ENCODE peak calls at places on chromosomes 3 and 15, in eight cellular contexts. One of them, this sample, is unnamed.

GRCh38 chr15:72382146-72382545 is 6.3 kb upstream of the HEXA start:
- DNase-seq in activated CD8-positive, alpha-beta memory T cell treated with anti-CD3 and anti-CD28 coated beads for 24 hours: no peak
- DNase-seq in amniotic stem cell: no peak
- DNase-seq in left lobe of liver: no peak
- DNase-seq in retina: no peak
- DNase-seq in spleen: no peak
- DNase-seq in HTR-8/SVneo: no peak
- DNase-seq in activated CD4-positive, alpha-beta T cell treated with anti-CD3 and anti-CD28 coated beads for 48 hours: no peak
- DNase-seq in this sample: no peak

GRCh38 chr3:40848411-40848810 is 323.7 kb downstream of the ZNF621 start:
- DNase-seq in activated CD8-positive, alpha-beta memory T cell treated with anti-CD3 and anti-CD28 coated beads for 24 hours: no peak
- DNase-seq in amniotic stem cell: no peak
- DNase-seq in left lobe of liver: no peak
- DNase-seq in retina: no peak
- DNase-seq in spleen: no peak
- DNase-seq in HTR-8/SVneo: no peak
- DNase-seq in activated CD4-positive, alpha-beta T cell treated with anti-CD3 and anti-CD28 coated beads for 48 hours: no peak
- DNase-seq in this sample: no peak

GRCh38 chr3:157247391-157247790 is 87.4 kb upstream of the CCNL1 start:
- DNase-seq in activated CD8-positive, alpha-beta memory T cell treated with anti-CD3 and anti-CD28 coated beads for 24 hours: no peak
- DNase-seq in amniotic stem cell: no peak
- DNase-seq in left lobe of liver: no peak
- DNase-seq in retina: no peak
- DNase-seq in spleen: no peak
- DNase-seq in HTR-8/SVneo: no peak
- DNase-seq in activated CD4-positive, alpha-beta T cell treated with anti-CD3 and anti-CD28 coated beads for 48 hours: no peak
- DNase-seq in this sample: no peak

GRCh38 chr3:151379083-151379734 is 5.3 kb downstream of the P2RY12 start:
- DNase-seq in activated CD8-positive, alpha-beta memory T cell treated with anti-CD3 and anti-CD28 coated beads for 24 hours: no peak
- DNase-seq in amniotic stem cell: no peak
- DNase-seq in left lobe of liver: no peak
- DNase-seq in retina: no peak
- DNase-seq in spleen: no peak
- DNase-seq in HTR-8/SVneo: peak
- DNase-seq in activated CD4-positive, alpha-beta T cell treated with anti-CD3 and anti-CD28 coated beads for 48 hours: peak
- DNase-seq in this sample: no peak

GRCh38 chr15:75203017-75203907 is 1.6 kb downstream of the C15orf39 start:
- DNase-seq in activated CD8-positive, alpha-beta memory T cell treated with anti-CD3 and anti-CD28 coated beads for 24 hours: peak
- DNase-seq in amniotic stem cell: no peak
- DNase-seq in left lobe of liver: no peak
- DNase-seq in retina: no peak
- DNase-seq in spleen: no peak
- DNase-seq in HTR-8/SVneo: no peak
- DNase-seq in activated CD4-positive, alpha-beta T cell treated with anti-CD3 and anti-CD28 coated beads for 48 hours: no peak
- DNase-seq in this sample: no peak

GRCh38 chr3:56183529-56183928 is 284.7 kb downstream of the ERC2 start:
- DNase-seq in activated CD8-positive, alpha-beta memory T cell treated with anti-CD3 and anti-CD28 coated beads for 24 hours: no peak
- DNase-seq in amniotic stem cell: no peak
- DNase-seq in left lobe of liver: no peak
- DNase-seq in retina: no peak
- DNase-seq in spleen: no peak
- DNase-seq in HTR-8/SVneo: no peak
- DNase-seq in activated CD4-positive, alpha-beta T cell treated with anti-CD3 and anti-CD28 coated beads for 48 hours: no peak
- DNase-seq in this sample: no peak

GRCh38 chr3:194084284-194084683 is 51.7 kb upstream of the HES1 start:
- DNase-seq in activated CD8-positive, alpha-beta memory T cell treated with anti-CD3 and anti-CD28 coated beads for 24 hours: peak
- DNase-seq in amniotic stem cell: no peak
- DNase-seq in left lobe of liver: no peak
- DNase-seq in retina: no peak
- DNase-seq in spleen: no peak
- DNase-seq in HTR-8/SVneo: no peak
- DNase-seq in activated CD4-positive, alpha-beta T cell treated with anti-CD3 and anti-CD28 coated beads for 48 hours: peak
- DNase-seq in this sample: no peak

GRCh38 chr15:88255496-88256171 is 905 bp downstream of the NTRK3 start:
- DNase-seq in activated CD8-positive, alpha-beta memory T cell treated with anti-CD3 and anti-CD28 coated beads for 24 hours: no peak
- DNase-seq in amniotic stem cell: peak
- DNase-seq in left lobe of liver: no peak
- DNase-seq in retina: peak
- DNase-seq in spleen: no peak
- DNase-seq in HTR-8/SVneo: peak
- DNase-seq in activated CD4-positive, alpha-beta T cell treated with anti-CD3 and anti-CD28 coated beads for 48 hours: no peak
- DNase-seq in this sample: peak

GRCh38 chr3:36591959-36592358 is 172.4 kb downstream of the DCLK3 start:
- DNase-seq in activated CD8-positive, alpha-beta memory T cell treated with anti-CD3 and anti-CD28 coated beads for 24 hours: no peak
- DNase-seq in amniotic stem cell: no peak
- DNase-seq in left lobe of liver: no peak
- DNase-seq in retina: no peak
- DNase-seq in spleen: no peak
- DNase-seq in HTR-8/SVneo: no peak
- DNase-seq in activated CD4-positive, alpha-beta T cell treated with anti-CD3 and anti-CD28 coated beads for 48 hours: no peak
- DNase-seq in this sample: no peak

GRCh38 chr3:131072845-131073244 is 46.2 kb downstream of the NEK11 start:
- DNase-seq in activated CD8-positive, alpha-beta memory T cell treated with anti-CD3 and anti-CD28 coated beads for 24 hours: no peak
- DNase-seq in amniotic stem cell: no peak
- DNase-seq in left lobe of liver: no peak
- DNase-seq in retina: no peak
- DNase-seq in spleen: no peak
- DNase-seq in HTR-8/SVneo: no peak
- DNase-seq in activated CD4-positive, alpha-beta T cell treated with anti-CD3 and anti-CD28 coated beads for 48 hours: no peak
- DNase-seq in this sample: no peak

GRCh38 chr3:48633743-48634142 is 1.5 kb downstream of the SLC26A6 start:
- DNase-seq in activated CD8-positive, alpha-beta memory T cell treated with anti-CD3 and anti-CD28 coated beads for 24 hours: no peak
- DNase-seq in amniotic stem cell: no peak
- DNase-seq in left lobe of liver: no peak
- DNase-seq in retina: no peak
- DNase-seq in spleen: no peak
- DNase-seq in HTR-8/SVneo: no peak
- DNase-seq in activated CD4-positive, alpha-beta T cell treated with anti-CD3 and anti-CD28 coated beads for 48 hours: no peak
- DNase-seq in this sample: no peak

GRCh38 chr3:121748638-121749275 is 784 bp downstream of the GOLGB1 start:
- DNase-seq in activated CD8-positive, alpha-beta memory T cell treated with anti-CD3 and anti-CD28 coated beads for 24 hours: no peak
- DNase-seq in amniotic stem cell: no peak
- DNase-seq in left lobe of liver: peak
- DNase-seq in retina: no peak
- DNase-seq in spleen: no peak
- DNase-seq in HTR-8/SVneo: no peak
- DNase-seq in activated CD4-positive, alpha-beta T cell treated with anti-CD3 and anti-CD28 coated beads for 48 hours: no peak
- DNase-seq in this sample: no peak

GRCh38 chr15:87527416-87527815 is 729.1 kb downstream of the NTRK3 start:
- DNase-seq in activated CD8-positive, alpha-beta memory T cell treated with anti-CD3 and anti-CD28 coated beads for 24 hours: no peak
- DNase-seq in amniotic stem cell: no peak
- DNase-seq in left lobe of liver: no peak
- DNase-seq in retina: no peak
- DNase-seq in spleen: no peak
- DNase-seq in HTR-8/SVneo: peak
- DNase-seq in activated CD4-positive, alpha-beta T cell treated with anti-CD3 and anti-CD28 coated beads for 48 hours: no peak
- DNase-seq in this sample: no peak

GRCh38 chr15:53869044-53869805 is 109.0 kb upstream of the UNC13C start:
- DNase-seq in activated CD8-positive, alpha-beta memory T cell treated with anti-CD3 and anti-CD28 coated beads for 24 hours: no peak
- DNase-seq in amniotic stem cell: no peak
- DNase-seq in left lobe of liver: no peak
- DNase-seq in retina: no peak
- DNase-seq in spleen: no peak
- DNase-seq in HTR-8/SVneo: no peak
- DNase-seq in activated CD4-positive, alpha-beta T cell treated with anti-CD3 and anti-CD28 coated beads for 48 hours: no peak
- DNase-seq in this sample: no peak

GRCh38 chr3:8629151-8630021 is 15.2 kb downstream of the SSUH2 start:
- DNase-seq in activated CD8-positive, alpha-beta memory T cell treated with anti-CD3 and anti-CD28 coated beads for 24 hours: no peak
- DNase-seq in amniotic stem cell: peak
- DNase-seq in left lobe of liver: no peak
- DNase-seq in retina: no peak
- DNase-seq in spleen: no peak
- DNase-seq in HTR-8/SVneo: peak
- DNase-seq in activated CD4-positive, alpha-beta T cell treated with anti-CD3 and anti-CD28 coated beads for 48 hours: peak
- DNase-seq in this sample: peak

GRCh38 chr3:15305366-15305844 is 27.0 kb downstream of the SH3BP5 start:
- DNase-seq in activated CD8-positive, alpha-beta memory T cell treated with anti-CD3 and anti-CD28 coated beads for 24 hours: no peak
- DNase-seq in amniotic stem cell: no peak
- DNase-seq in left lobe of liver: no peak
- DNase-seq in retina: no peak
- DNase-seq in spleen: no peak
- DNase-seq in HTR-8/SVneo: no peak
- DNase-seq in activated CD4-positive, alpha-beta T cell treated with anti-CD3 and anti-CD28 coated beads for 48 hours: no peak
- DNase-seq in this sample: no peak

GRCh38 chr3:50165388-50166308 is 10.5 kb downstream of the SEMA3F start:
- DNase-seq in activated CD8-positive, alpha-beta memory T cell treated with anti-CD3 and anti-CD28 coated beads for 24 hours: no peak
- DNase-seq in amniotic stem cell: no peak
- DNase-seq in left lobe of liver: peak
- DNase-seq in retina: peak
- DNase-seq in spleen: no peak
- DNase-seq in HTR-8/SVneo: no peak
- DNase-seq in activated CD4-positive, alpha-beta T cell treated with anti-CD3 and anti-CD28 coated beads for 48 hours: no peak
- DNase-seq in this sample: no peak

GRCh38 chr15:74141591-74141990 is 11.2 kb downstream of the ISLR2 start:
- DNase-seq in activated CD8-positive, alpha-beta memory T cell treated with anti-CD3 and anti-CD28 coated beads for 24 hours: no peak
- DNase-seq in amniotic stem cell: no peak
- DNase-seq in left lobe of liver: no peak
- DNase-seq in retina: no peak
- DNase-seq in spleen: no peak
- DNase-seq in HTR-8/SVneo: no peak
- DNase-seq in activated CD4-positive, alpha-beta T cell treated with anti-CD3 and anti-CD28 coated beads for 48 hours: no peak
- DNase-seq in this sample: no peak

GRCh38 chr3:14460342-14461005 is 58.1 kb downstream of the SLC6A6 start:
- DNase-seq in activated CD8-positive, alpha-beta memory T cell treated with anti-CD3 and anti-CD28 coated beads for 24 hours: no peak
- DNase-seq in amniotic stem cell: no peak
- DNase-seq in left lobe of liver: no peak
- DNase-seq in retina: no peak
- DNase-seq in spleen: no peak
- DNase-seq in HTR-8/SVneo: no peak
- DNase-seq in activated CD4-positive, alpha-beta T cell treated with anti-CD3 and anti-CD28 coated beads for 48 hours: no peak
- DNase-seq in this sample: no peak

GRCh38 chr3:151837057-151837456 is 23.1 kb downstream of the AADAC start:
- DNase-seq in activated CD8-positive, alpha-beta memory T cell treated with anti-CD3 and anti-CD28 coated beads for 24 hours: no peak
- DNase-seq in amniotic stem cell: peak
- DNase-seq in left lobe of liver: no peak
- DNase-seq in retina: peak
- DNase-seq in spleen: no peak
- DNase-seq in HTR-8/SVneo: peak
- DNase-seq in activated CD4-positive, alpha-beta T cell treated with anti-CD3 and anti-CD28 coated beads for 48 hours: no peak
- DNase-seq in this sample: no peak

GRCh38 chr3:77096966-77097890 is 57.3 kb downstream of the ROBO2 start:
- DNase-seq in activated CD8-positive, alpha-beta memory T cell treated with anti-CD3 and anti-CD28 coated beads for 24 hours: no peak
- DNase-seq in amniotic stem cell: no peak
- DNase-seq in left lobe of liver: no peak
- DNase-seq in retina: no peak
- DNase-seq in spleen: no peak
- DNase-seq in HTR-8/SVneo: no peak
- DNase-seq in activated CD4-positive, alpha-beta T cell treated with anti-CD3 and anti-CD28 coated beads for 48 hours: no peak
- DNase-seq in this sample: no peak

GRCh38 chr3:181358555-181358954 is 353.2 kb upstream of the SOX2 start:
- DNase-seq in activated CD8-positive, alpha-beta memory T cell treated with anti-CD3 and anti-CD28 coated beads for 24 hours: no peak
- DNase-seq in amniotic stem cell: no peak
- DNase-seq in left lobe of liver: no peak
- DNase-seq in retina: no peak
- DNase-seq in spleen: no peak
- DNase-seq in HTR-8/SVneo: no peak
- DNase-seq in activated CD4-positive, alpha-beta T cell treated with anti-CD3 and anti-CD28 coated beads for 48 hours: no peak
- DNase-seq in this sample: no peak

GRCh38 chr3:195212033-195212748 is 58.8 kb downstream of the XXYLT1 start:
- DNase-seq in activated CD8-positive, alpha-beta memory T cell treated with anti-CD3 and anti-CD28 coated beads for 24 hours: no peak
- DNase-seq in amniotic stem cell: no peak
- DNase-seq in left lobe of liver: no peak
- DNase-seq in retina: no peak
- DNase-seq in spleen: no peak
- DNase-seq in HTR-8/SVneo: no peak
- DNase-seq in activated CD4-positive, alpha-beta T cell treated with anti-CD3 and anti-CD28 coated beads for 48 hours: no peak
- DNase-seq in this sample: peak

GRCh38 chr15:41607033-41607432 is 48.0 kb downstream of the TYRO3 start:
- DNase-seq in activated CD8-positive, alpha-beta memory T cell treated with anti-CD3 and anti-CD28 coated beads for 24 hours: no peak
- DNase-seq in amniotic stem cell: peak
- DNase-seq in left lobe of liver: no peak
- DNase-seq in retina: no peak
- DNase-seq in spleen: no peak
- DNase-seq in HTR-8/SVneo: peak
- DNase-seq in activated CD4-positive, alpha-beta T cell treated with anti-CD3 and anti-CD28 coated beads for 48 hours: no peak
- DNase-seq in this sample: no peak

GRCh38 chr15:67013696-67014095 is 51.7 kb upstream of the SMAD3 start:
- DNase-seq in activated CD8-positive, alpha-beta memory T cell treated with anti-CD3 and anti-CD28 coated beads for 24 hours: no peak
- DNase-seq in amniotic stem cell: no peak
- DNase-seq in left lobe of liver: no peak
- DNase-seq in retina: no peak
- DNase-seq in spleen: no peak
- DNase-seq in HTR-8/SVneo: peak
- DNase-seq in activated CD4-positive, alpha-beta T cell treated with anti-CD3 and anti-CD28 coated beads for 48 hours: no peak
- DNase-seq in this sample: no peak

GRCh38 chr15:37980010-37980409 is 45.6 kb downstream of the TMCO5A start:
- DNase-seq in activated CD8-positive, alpha-beta memory T cell treated with anti-CD3 and anti-CD28 coated beads for 24 hours: no peak
- DNase-seq in amniotic stem cell: no peak
- DNase-seq in left lobe of liver: no peak
- DNase-seq in retina: no peak
- DNase-seq in spleen: no peak
- DNase-seq in HTR-8/SVneo: no peak
- DNase-seq in activated CD4-positive, alpha-beta T cell treated with anti-CD3 and anti-CD28 coated beads for 48 hours: no peak
- DNase-seq in this sample: no peak

GRCh38 chr3:52225452-52226228 is at the start of gene TLR9:
- DNase-seq in activated CD8-positive, alpha-beta memory T cell treated with anti-CD3 and anti-CD28 coated beads for 24 hours: peak
- DNase-seq in amniotic stem cell: no peak
- DNase-seq in left lobe of liver: no peak
- DNase-seq in retina: no peak
- DNase-seq in spleen: peak
- DNase-seq in HTR-8/SVneo: no peak
- DNase-seq in activated CD4-positive, alpha-beta T cell treated with anti-CD3 and anti-CD28 coated beads for 48 hours: peak
- DNase-seq in this sample: peak

GRCh38 chr15:32838820-32839219 is 121.0 kb downstream of the GREM1 start:
- DNase-seq in activated CD8-positive, alpha-beta memory T cell treated with anti-CD3 and anti-CD28 coated beads for 24 hours: no peak
- DNase-seq in amniotic stem cell: no peak
- DNase-seq in left lobe of liver: no peak
- DNase-seq in retina: no peak
- DNase-seq in spleen: no peak
- DNase-seq in HTR-8/SVneo: peak
- DNase-seq in activated CD4-positive, alpha-beta T cell treated with anti-CD3 and anti-CD28 coated beads for 48 hours: no peak
- DNase-seq in this sample: no peak

GRCh38 chr3:16299746-16300145 is 34.7 kb downstream of the OXNAD1 start:
- DNase-seq in activated CD8-positive, alpha-beta memory T cell treated with anti-CD3 and anti-CD28 coated beads for 24 hours: no peak
- DNase-seq in amniotic stem cell: no peak
- DNase-seq in left lobe of liver: no peak
- DNase-seq in retina: no peak
- DNase-seq in spleen: no peak
- DNase-seq in HTR-8/SVneo: no peak
- DNase-seq in activated CD4-positive, alpha-beta T cell treated with anti-CD3 and anti-CD28 coated beads for 48 hours: no peak
- DNase-seq in this sample: no peak

GRCh38 chr15:53962646-53963561 is 15.3 kb upstream of the UNC13C start:
- DNase-seq in activated CD8-positive, alpha-beta memory T cell treated with anti-CD3 and anti-CD28 coated beads for 24 hours: no peak
- DNase-seq in amniotic stem cell: no peak
- DNase-seq in left lobe of liver: no peak
- DNase-seq in retina: peak
- DNase-seq in spleen: no peak
- DNase-seq in HTR-8/SVneo: no peak
- DNase-seq in activated CD4-positive, alpha-beta T cell treated with anti-CD3 and anti-CD28 coated beads for 48 hours: peak
- DNase-seq in this sample: no peak

GRCh38 chr15:40256642-40257235 is 17.9 kb downstream of the PAK6 start:
- DNase-seq in activated CD8-positive, alpha-beta memory T cell treated with anti-CD3 and anti-CD28 coated beads for 24 hours: no peak
- DNase-seq in amniotic stem cell: no peak
- DNase-seq in left lobe of liver: no peak
- DNase-seq in retina: no peak
- DNase-seq in spleen: no peak
- DNase-seq in HTR-8/SVneo: no peak
- DNase-seq in activated CD4-positive, alpha-beta T cell treated with anti-CD3 and anti-CD28 coated beads for 48 hours: no peak
- DNase-seq in this sample: no peak

GRCh38 chr15:69604050-69604378 is 151.4 kb downstream of the RPLP1 start:
- DNase-seq in activated CD8-positive, alpha-beta memory T cell treated with anti-CD3 and anti-CD28 coated beads for 24 hours: peak
- DNase-seq in amniotic stem cell: no peak
- DNase-seq in left lobe of liver: peak
- DNase-seq in retina: no peak
- DNase-seq in spleen: no peak
- DNase-seq in HTR-8/SVneo: no peak
- DNase-seq in activated CD4-positive, alpha-beta T cell treated with anti-CD3 and anti-CD28 coated beads for 48 hours: no peak
- DNase-seq in this sample: no peak

GRCh38 chr3:45994661-45995369 is 809 bp downstream of the FYCO1 start:
- DNase-seq in activated CD8-positive, alpha-beta memory T cell treated with anti-CD3 and anti-CD28 coated beads for 24 hours: peak
- DNase-seq in amniotic stem cell: no peak
- DNase-seq in left lobe of liver: no peak
- DNase-seq in retina: peak
- DNase-seq in spleen: peak
- DNase-seq in HTR-8/SVneo: no peak
- DNase-seq in activated CD4-positive, alpha-beta T cell treated with anti-CD3 and anti-CD28 coated beads for 48 hours: peak
- DNase-seq in this sample: no peak

This sample was measured in upper lobe of right lung.